ENCODE peak calls at places on chromosomes 2 and 18, in four cellular contexts. M is ascending aorta, U is BE2C, E is RWPE2. O is an unnamed sample. For H3K4me1 and H3K27me3, the result is how much of the 10 kb centered on the place peaks cover.

GRCh38 chr2:30713698-30714097 is 93.5 kb downstream of the CAPN13 start:
- DNase-seq in E (no peak), U (no peak), M (peak), O (no peak)

GRCh38 chr2:41932241-41933034 is 115.4 kb upstream of the PKDCC start:
- DNase-seq in E (no peak), U (peak), M (peak), O (no peak)

GRCh38 chr2:234595829-234596228 is 98.9 kb upstream of the ARL4C start:
- DNase-seq in E (no peak), U (no peak), M (no peak), O (no peak)

GRCh38 chr2:129778608-129778877 is 200.9 kb upstream of the RAB6C start:
- DNase-seq in M (no peak), U (no peak), E (no peak), O (no peak)

GRCh38 chr2:235562065-235562747 is 68.4 kb downstream of the AGAP1 start:
- DNase-seq in U (no peak), E (no peak), M (no peak), O (no peak)

GRCh38 chr2:68403199-68403644 is 38.1 kb downstream of the PLEK start:
- DNase-seq in E (no peak), M (no peak), U (no peak), O (no peak)

GRCh38 chr2:190379249-190379964 is 28.7 kb upstream of the MFSD6 start:
- DNase-seq in M (no peak), U (no peak), E (no peak), O (no peak)

GRCh38 chr2:31213063-31213882 is 4.0 kb downstream of the CAPN14 start:
- DNase-seq in M (no peak), E (no peak), U (no peak), O (no peak)

GRCh38 chr2:49935456-49935855 is 781.1 kb upstream of the FSHR start:
- DNase-seq in E (no peak), U (no peak), M (no peak), O (no peak)

GRCh38 chr18:5285326-5285725 is 10.2 kb downstream of the ZBTB14 start:
- DNase-seq in M (no peak), E (no peak), U (peak), O (no peak)

GRCh38 chr2:182049330-182049729 is 63.7 kb downstream of the PPP1R1C start:
- DNase-seq in E (no peak), M (no peak), U (no peak), O (no peak)

GRCh38 chr2:10521356-10521755 is 73.2 kb upstream of the ODC1 start:
- DNase-seq in E (no peak), U (no peak), M (peak), O (no peak)

GRCh38 chr18:22734812-22735627 is 198.1 kb upstream of the RBBP8 start:
- DNase-seq in U (no peak), E (no peak), M (no peak), O (no peak)

GRCh38 chr2:64831977-64832328 is 157.2 kb upstream of the SLC1A4 start:
- DNase-seq in E (no peak), M (no peak), U (no peak), O (no peak)

GRCh38 chr18:457533-457932 is 43.0 kb downstream of the COLEC12 start:
- DNase-seq in M (no peak), E (no peak), U (no peak), O (no peak)
- H3K4me3 ChIP-seq in M (peak), E (no peak), U (peak), O (peak)

GRCh38 chr2:6069354-6069753 is 377.2 kb downstream of the SOX11 start:
- DNase-seq in U (no peak), M (no peak), E (no peak), O (no peak)

GRCh38 chr2:6068441-6068935 is 376.3 kb downstream of the SOX11 start:
- DNase-seq in U (no peak), M (no peak), E (no peak), O (no peak)

GRCh38 chr2:6065713-6066112 is 373.5 kb downstream of the SOX11 start:
- DNase-seq in U (no peak), E (no peak), M (no peak), O (no peak)

GRCh38 chr2:6067089-6067488 is 374.9 kb downstream of the SOX11 start:
- DNase-seq in M (no peak), E (no peak), U (no peak), O (no peak)

DNA sequence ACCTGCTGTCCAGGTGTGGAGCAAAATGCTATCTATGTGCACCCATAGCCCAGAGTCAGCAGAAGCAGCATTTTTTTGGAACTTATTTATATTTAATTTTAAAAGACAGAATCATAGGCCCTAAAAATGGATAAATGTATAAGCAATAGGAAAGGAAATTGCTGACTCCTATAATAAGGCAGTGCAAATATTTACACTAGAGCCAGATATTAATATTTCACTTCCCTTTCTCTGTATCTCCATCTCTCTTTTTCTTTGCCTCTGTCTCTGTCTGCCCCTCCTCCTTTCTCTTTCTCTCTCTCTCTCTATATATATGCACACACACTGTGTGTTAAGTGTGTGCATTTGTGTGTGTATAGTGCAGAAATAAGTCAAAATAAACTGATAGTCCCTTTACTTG is 375.6 kb downstream of the SOX11 start:
- DNase-seq in M (no peak), U (no peak), E (no peak), O (no peak)
- H3K4me1 ChIP-seq in M (under half), U (under half), E (under half), O (under half)

GRCh38 chr18:74460825-74461224 is 3.7 kb upstream of the DIPK1C start:
- DNase-seq in M (no peak), E (no peak), U (no peak), O (no peak)

GRCh38 chr18:74457043-74457742 is at the start of gene DIPK1C:
- DNase-seq in E (no peak), M (peak), U (no peak), O (no peak)

GRCh38 chr18:74456409-74457042 is 582 bp downstream of the DIPK1C start:
- DNase-seq in U (no peak), E (no peak), M (peak), O (no peak)

GRCh38 chr18:74457743-74458465 is 796 bp upstream of the DIPK1C start:
- DNase-seq in U (no peak), M (peak), E (no peak), O (no peak)

DNA sequence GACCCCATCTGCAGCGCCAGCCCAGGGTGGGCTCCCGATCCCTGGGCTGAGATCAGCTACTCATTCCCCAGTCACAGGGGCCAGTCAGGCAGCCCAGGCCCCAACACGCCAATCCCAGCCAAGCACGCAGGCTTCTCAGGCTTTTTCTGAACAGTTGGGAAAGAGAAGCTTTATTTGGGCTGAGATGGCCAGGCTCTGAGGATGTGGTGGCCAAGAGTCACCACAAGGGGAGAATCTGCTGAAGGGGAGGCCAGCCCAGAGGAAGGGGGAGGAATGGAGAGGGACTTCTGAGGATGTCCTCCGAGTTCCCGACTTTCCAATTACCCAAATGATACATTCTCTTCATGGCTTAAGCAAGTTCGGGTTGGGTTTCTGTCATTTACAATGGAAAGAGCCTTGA is 2.8 kb upstream of the DIPK1C start:
- DNase-seq in U (no peak), E (no peak), M (peak), O (no peak)
- H3K27me3 ChIP-seq in U (half or more), E (half or more), M (under half), O (under half)

DNA sequence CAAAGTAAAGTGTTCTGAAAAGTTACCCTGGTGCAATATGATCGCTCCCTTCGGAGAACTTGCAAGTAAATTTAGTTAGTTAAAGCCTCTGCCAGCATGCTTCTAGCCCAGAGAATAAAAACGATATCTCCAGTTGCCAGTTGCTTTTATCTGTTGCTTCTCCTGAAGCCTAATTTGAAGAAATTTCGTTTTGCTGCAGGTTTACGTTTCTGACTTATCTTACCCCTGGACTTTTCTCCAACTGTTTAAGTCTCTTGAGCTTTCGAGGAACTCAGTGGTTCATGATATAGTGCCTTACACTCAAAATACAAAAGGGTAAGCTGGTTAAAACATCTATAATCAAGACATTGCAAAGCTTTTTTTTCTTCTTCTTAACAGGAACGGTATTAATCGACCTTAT is 131.1 kb downstream of the FAM161A start:
- DNase-seq in U (no peak), M (no peak), E (no peak), O (no peak)
- H3K4me3 ChIP-seq in U (no peak), M (no peak), E (no peak), O (no peak)